ENCODE peak calls at places on chromosomes 3 and 15, in seven cellular contexts. O is HepG2, L is SK-N-SH, Q is GM12891, H is H1, I is GM12878, D is K562. P is an unnamed sample.
A peak's percentile ranks its signal among the peaks of the same experiment; 100 is the strongest.

GRCh38 chr15:82803793-82804574 is 1.9 kb downstream of the FSD2 start:
- DNase-seq in O (no peak), L (no peak), Q (no peak), H (no peak), I (no peak), D (no peak), P (no peak)

GRCh38 chr15:66847565-66847991 is 145.5 kb downstream of the SMAD6 start:
- DNase-seq in O (no peak), L (no peak), Q (no peak), H (no peak), I (no peak), D (no peak), P (no peak)

GRCh38 chr3:98022978-98023820 is 11.9 kb downstream of the GABRR3 start:
- DNase-seq in O (peak; percentile 56), L (peak; percentile 42), Q (no peak), H (peak; percentile 99), I (no peak), D (peak; percentile 51), P (no peak)

GRCh38 chr3:129795596-129795995 is 97.9 kb downstream of the TMCC1 start:
- DNase-seq in O (no peak), L (no peak), Q (no peak), H (no peak), I (no peak), D (no peak), P (no peak)

GRCh38 chr15:57370929-57371328 is 5.4 kb upstream of the CGNL1 start:
- DNase-seq in O (no peak), L (no peak), Q (no peak), H (no peak), I (no peak), D (no peak), P (no peak)

GRCh38 chr15:58165661-58166060 is 27.5 kb downstream of the AQP9 start:
- DNase-seq in O (peak; percentile 5), L (no peak), Q (no peak), H (no peak), I (no peak), D (no peak), P (no peak)

GRCh38 chr3:34864011-34864410 is 775.3 kb upstream of the ARPP21 start:
- DNase-seq in O (no peak), L (no peak), Q (no peak), H (no peak), I (no peak), D (no peak), P (no peak)

GRCh38 chr15:101398247-101398646 is 91.3 kb downstream of the PCSK6 start:
- DNase-seq in O (no peak), L (no peak), Q (no peak), H (peak; percentile 42), I (no peak), D (no peak), P (no peak)

GRCh38 chr15:89469331-89470107 is 26.9 kb downstream of the RHCG start:
- DNase-seq in O (no peak), L (no peak), Q (no peak), H (no peak), I (no peak), D (no peak), P (no peak)

GRCh38 chr3:53570709-53571108 is 76.3 kb downstream of the CACNA1D start:
- DNase-seq in O (no peak), L (no peak), Q (no peak), H (no peak), I (no peak), D (no peak), P (no peak)

GRCh38 chr15:82263350-82263749 is 732 bp downstream of the SAXO2 start:
- DNase-seq in O (peak; percentile 92), L (peak; percentile 2), Q (no peak), H (no peak), I (no peak), D (no peak), P (no peak)

GRCh38 chr3:188518416-188518815 is 364.5 kb downstream of the LPP start:
- DNase-seq in O (no peak), L (no peak), Q (no peak), H (no peak), I (no peak), D (no peak), P (no peak)

GRCh38 chr3:187955076-187955952 is 198.6 kb upstream of the LPP start:
- DNase-seq in O (peak; percentile 45), L (no peak), Q (no peak), H (no peak), I (no peak), D (no peak), P (no peak)

GRCh38 chr3:156776046-156776445 is 50.1 kb upstream of the LEKR1 start:
- DNase-seq in O (no peak), L (no peak), Q (no peak), H (no peak), I (no peak), D (no peak), P (no peak)

GRCh38 chr3:7760718-7761117 is 740.9 kb upstream of the LMCD1 start:
- DNase-seq in O (no peak), L (no peak), Q (no peak), H (no peak), I (no peak), D (no peak), P (no peak)

GRCh38 chr15:66429117-66429516 is 42.4 kb downstream of the MAP2K1 start:
- DNase-seq in O (no peak), L (no peak), Q (no peak), H (no peak), I (no peak), D (no peak), P (no peak)

GRCh38 chr3:159828542-159828943 is 160.1 kb upstream of the IL12A start:
- DNase-seq in O (peak; percentile 3), L (peak; percentile 74), Q (peak; percentile 21), H (no peak), I (no peak), D (peak; percentile 33), P (no peak)

GRCh38 chr15:100922192-100923040 is 3.3 kb downstream of the LRRK1 start:
- DNase-seq in O (no peak), L (no peak), Q (no peak), H (no peak), I (no peak), D (no peak), P (no peak)

GRCh38 chr3:187960820-187961219 is 193.1 kb upstream of the LPP start:
- DNase-seq in O (no peak), L (no peak), Q (no peak), H (no peak), I (no peak), D (no peak), P (no peak)

GRCh38 chr3:54121404-54122045 is 827 bp upstream of the CACNA2D3 start:
- DNase-seq in O (no peak), L (peak; percentile 72), Q (peak; percentile 28), H (peak; percentile 75), I (no peak), D (no peak), P (no peak)

GRCh38 chr15:34039506-34040123 is 611 bp upstream of the AVEN start:
- DNase-seq in O (no peak), L (peak; percentile 22), Q (no peak), H (no peak), I (peak; percentile 25), D (no peak), P (no peak)

GRCh38 chr3:46098319-46098761 is 71.1 kb upstream of the XCR1 start:
- DNase-seq in O (no peak), L (no peak), Q (no peak), H (no peak), I (peak; percentile 86), D (no peak), P (peak; percentile 30)

GRCh38 chr3:144053121-144053520 is 81.5 kb downstream of the DIPK2A start:
- DNase-seq in O (no peak), L (no peak), Q (no peak), H (no peak), I (no peak), D (no peak), P (no peak)

GRCh38 chr15:47367991-47368390 is 349.3 kb upstream of the SEMA6D start:
- DNase-seq in O (no peak), L (no peak), Q (no peak), H (no peak), I (no peak), D (no peak), P (no peak)
- TF ChIP-seq TAF1 in O (no peak), L (no peak), Q (no peak), H (no peak), I (no peak), D (no peak), P (no peak)

DNA sequence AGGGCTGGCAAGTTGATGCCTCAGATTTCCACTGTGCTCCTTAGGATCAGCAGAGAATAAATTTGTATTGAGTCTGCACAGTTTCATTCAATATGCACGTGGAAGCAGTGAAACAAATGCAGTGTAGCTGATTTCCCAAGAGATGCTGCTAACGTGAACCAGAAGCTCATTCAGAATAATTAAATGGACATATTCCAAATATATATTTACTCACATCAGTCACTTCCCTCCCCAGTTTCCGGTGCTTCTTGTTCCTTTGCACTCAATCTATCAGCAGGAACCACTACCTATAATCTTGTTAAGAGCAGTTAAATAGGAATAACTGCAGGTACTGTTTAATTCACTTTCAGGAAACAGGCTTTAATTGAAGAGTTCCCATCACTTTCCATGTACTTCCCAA is 86.2 kb downstream of the UNC13C start:
- DNase-seq in O (no peak), L (no peak), Q (no peak), H (no peak), I (no peak), D (no peak), P (no peak)
- TF ChIP-seq TAF1 in O (no peak), L (no peak), Q (no peak), H (no peak), I (no peak), D (no peak), P (no peak)

GRCh38 chr3:126837773-126838172 is 133.7 kb downstream of the CHCHD6 start:
- DNase-seq in O (no peak), L (no peak), Q (no peak), H (no peak), I (no peak), D (no peak), P (no peak)

GRCh38 chr3:126832933-126833332 is 128.9 kb downstream of the CHCHD6 start:
- DNase-seq in O (no peak), L (no peak), Q (no peak), H (no peak), I (no peak), D (no peak), P (no peak)

GRCh38 chr3:126834596-126835471 is 130.8 kb downstream of the CHCHD6 start:
- DNase-seq in O (no peak), L (no peak), Q (no peak), H (no peak), I (no peak), D (no peak), P (no peak)

GRCh38 chr3:126836220-126836860 is 132.3 kb downstream of the CHCHD6 start:
- DNase-seq in O (no peak), L (no peak), Q (no peak), H (no peak), I (no peak), D (no peak), P (no peak)

GRCh38 chr3:126835472-126836219 is 131.6 kb downstream of the CHCHD6 start:
- DNase-seq in O (no peak), L (peak; percentile 58), Q (no peak), H (no peak), I (no peak), D (peak; percentile 24), P (no peak)
- TF ChIP-seq TAF1 in O (no peak), L (no peak), Q (no peak), H (no peak), I (no peak), D (no peak), P (no peak)

DNA sequence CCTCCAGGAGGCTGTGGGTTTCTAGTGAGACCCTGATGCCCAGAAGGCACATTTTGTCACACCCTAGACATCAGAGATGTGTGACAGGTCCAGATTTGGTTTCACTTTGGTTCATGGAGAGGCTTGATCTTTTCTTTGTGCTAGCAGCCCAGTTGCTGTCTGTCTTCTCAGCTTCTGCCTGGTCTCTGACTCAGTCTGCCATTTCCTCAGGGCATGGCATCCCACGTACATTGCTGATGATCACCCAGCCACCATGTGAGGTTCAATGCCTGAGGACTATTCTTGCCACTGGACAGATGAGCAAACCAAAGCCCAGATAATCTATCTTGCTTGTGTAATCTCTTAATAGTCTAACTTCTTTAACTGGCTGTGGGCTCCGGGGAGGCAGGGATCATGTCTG is 144.9 kb upstream of the MRPS22 start:
- DNase-seq in O (no peak), L (no peak), Q (no peak), H (no peak), I (no peak), D (no peak), P (no peak)
- TF ChIP-seq TAF1 in O (no peak), L (no peak), Q (no peak), H (no peak), I (no peak), D (no peak), P (no peak)